ENCODE peak calls at places on chromosome 17, in seven cellular contexts. G is astrocyte of the spinal cord, I is left ventricle myocardium inferior, O is body of pancreas, E is GM12865, M is psoas muscle, H is right atrium auricular region. W is an unnamed sample.

GRCh38 chr17:4072487-4073157 is 70.2 kb downstream of the ZZEF1 start:
- DNase-seq in G (peak), I (no peak), O (no peak), E (peak), M (no peak), H (no peak), W (peak)

GRCh38 chr17:47077576-47077975 is 98.5 kb upstream of the RPRML start:
- DNase-seq in G (peak), I (no peak), O (no peak), E (no peak), M (no peak), H (no peak), W (peak)

GRCh38 chr17:74531231-74531761 is at the start of gene CD300LB:
- DNase-seq in G (no peak), I (no peak), O (peak), E (no peak), M (no peak), H (peak), W (no peak)

GRCh38 chr17:65550075-65550635 is 11.3 kb downstream of the AXIN2 start:
- DNase-seq in G (no peak), I (no peak), O (no peak), E (no peak), M (no peak), H (no peak), W (no peak)

GRCh38 chr17:16483021-16483645 is 8.9 kb downstream of the LRRC75A start:
- DNase-seq in G (no peak), I (no peak), O (no peak), E (no peak), M (no peak), H (no peak), W (no peak)

GRCh38 chr17:16131593-16131992 is 83.7 kb downstream of the NCOR1 start:
- DNase-seq in G (no peak), I (no peak), O (no peak), E (no peak), M (no peak), H (no peak), W (no peak)

GRCh38 chr17:56018202-56018601 is 135.1 kb upstream of the ANKFN1 start:
- DNase-seq in G (no peak), I (no peak), O (no peak), E (no peak), M (no peak), H (no peak), W (no peak)

GRCh38 chr17:10806863-10807262 is 3.0 kb upstream of the TMEM238L start:
- DNase-seq in G (no peak), I (no peak), O (no peak), E (no peak), M (no peak), H (no peak), W (no peak)

GRCh38 chr17:73773702-73774101 is 129.5 kb upstream of the SDK2 start:
- DNase-seq in G (no peak), I (no peak), O (no peak), E (no peak), M (no peak), H (no peak), W (peak)

GRCh38 chr17:57578608-57578990 is 166.5 kb downstream of the CCDC182 start:
- DNase-seq in G (no peak), I (no peak), O (no peak), E (peak), M (no peak), H (no peak), W (peak)

GRCh38 chr17:14791221-14791620 is 473.9 kb downstream of the PMP22 start:
- DNase-seq in G (no peak), I (no peak), O (no peak), E (no peak), M (no peak), H (no peak), W (peak)

GRCh38 chr17:59840329-59840907 is 52.3 kb downstream of the TUBD1 start:
- DNase-seq in G (peak), I (no peak), O (peak), E (peak), M (no peak), H (peak), W (peak)

DNA sequence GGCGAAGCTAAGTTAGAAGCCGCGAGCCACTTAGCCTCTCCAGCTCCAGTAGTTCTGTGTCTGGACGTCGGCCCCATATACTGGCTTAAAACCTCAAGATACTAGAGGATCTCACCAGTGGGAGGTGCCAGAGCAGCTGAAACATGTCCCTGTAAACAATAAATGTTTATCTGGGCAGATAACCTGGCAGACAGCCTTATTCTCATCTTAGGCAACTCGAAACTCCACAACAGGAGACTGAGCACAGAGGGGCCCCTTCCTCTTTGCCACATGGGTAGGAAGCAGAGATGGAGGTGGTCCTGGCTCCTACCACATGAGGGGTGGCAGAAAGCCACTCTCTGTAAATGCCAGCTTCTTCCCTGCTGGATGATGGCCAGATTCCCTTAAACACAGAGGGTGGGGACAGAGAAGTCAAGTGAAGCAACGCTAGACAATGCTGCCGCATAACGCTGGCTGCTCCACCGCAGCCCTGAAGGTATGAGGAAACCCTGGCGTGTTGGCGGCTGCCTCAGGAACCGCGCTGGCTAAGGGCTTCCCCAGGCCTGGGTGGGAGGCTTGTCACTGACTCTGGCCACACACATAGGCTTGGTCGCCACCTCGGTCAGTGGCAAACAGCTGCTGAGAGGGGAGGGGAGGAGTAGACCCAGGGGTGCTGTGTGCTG is 67.9 kb downstream of the HIC1 start:
- DNase-seq in G (peak), I (peak), O (peak), E (no peak), M (peak), H (peak), W (peak)
- TF ChIP-seq CTCF in G (peak), I (no peak), O (no peak), E (no peak), M (peak), H (peak), W (no peak)

GRCh38 chr17:45313927-45314760 is 2.7 kb downstream of the MAP3K14 start:
- DNase-seq in G (no peak), I (no peak), O (no peak), E (peak), M (no peak), H (no peak), W (no peak)
- H3K4me3 ChIP-seq in G (peak), I (peak), O (no peak), E (peak), M (peak), H (peak), W (peak)

GRCh38 chr17:63406689-63407330 is 39.3 kb downstream of the CYB561 start:
- DNase-seq in G (peak), I (no peak), O (peak), E (peak), M (no peak), H (peak), W (peak)
- TF ChIP-seq CTCF in G (peak), I (peak), O (peak), E (peak), M (peak), H (peak), W (peak)

GRCh38 chr17:81481011-81481799 is 31.4 kb downstream of the ACTG1 start:
- DNase-seq in G (peak), I (peak), O (peak), E (no peak), M (peak), H (peak), W (peak)

GRCh38 chr17:81481815-81482505 is 30.6 kb downstream of the ACTG1 start:
- DNase-seq in G (no peak), I (no peak), O (no peak), E (no peak), M (no peak), H (no peak), W (no peak)

GRCh38 chr17:81483085-81483861 is 29.3 kb downstream of the ACTG1 start:
- DNase-seq in G (peak), I (peak), O (peak), E (peak), M (peak), H (no peak), W (no peak)

GRCh38 chr17:81483862-81484194 is 28.8 kb downstream of the ACTG1 start:
- DNase-seq in G (no peak), I (no peak), O (no peak), E (no peak), M (no peak), H (no peak), W (no peak)

GRCh38 chr17:81482673-81483072 is 29.9 kb downstream of the ACTG1 start:
- DNase-seq in G (no peak), I (no peak), O (no peak), E (no peak), M (no peak), H (no peak), W (no peak)
- H3K4me3 ChIP-seq in G (no peak), I (no peak), O (no peak), E (no peak), M (peak), H (no peak), W (no peak)

GRCh38 chr17:17780941-17781590 is 55.7 kb downstream of the SREBF1 start:
- DNase-seq in G (peak), I (no peak), O (no peak), E (no peak), M (peak), H (no peak), W (peak)
- TF ChIP-seq CTCF in G (peak), I (no peak), O (no peak), E (no peak), M (no peak), H (no peak), W (peak)

GRCh38 chr17:5757306-5757907 is 173.1 kb upstream of the NLRP1 start:
- DNase-seq in G (no peak), I (no peak), O (no peak), E (no peak), M (no peak), H (no peak), W (no peak)

GRCh38 chr17:5763595-5763994 is 179.3 kb upstream of the NLRP1 start:
- DNase-seq in G (no peak), I (no peak), O (no peak), E (no peak), M (no peak), H (no peak), W (no peak)

GRCh38 chr17:5762191-5762590 is 177.9 kb upstream of the NLRP1 start:
- DNase-seq in G (peak), I (no peak), O (no peak), E (no peak), M (no peak), H (no peak), W (peak)

GRCh38 chr17:5758651-5759050 is 174.3 kb upstream of the NLRP1 start:
- DNase-seq in G (peak), I (no peak), O (no peak), E (peak), M (no peak), H (no peak), W (peak)

DNA sequence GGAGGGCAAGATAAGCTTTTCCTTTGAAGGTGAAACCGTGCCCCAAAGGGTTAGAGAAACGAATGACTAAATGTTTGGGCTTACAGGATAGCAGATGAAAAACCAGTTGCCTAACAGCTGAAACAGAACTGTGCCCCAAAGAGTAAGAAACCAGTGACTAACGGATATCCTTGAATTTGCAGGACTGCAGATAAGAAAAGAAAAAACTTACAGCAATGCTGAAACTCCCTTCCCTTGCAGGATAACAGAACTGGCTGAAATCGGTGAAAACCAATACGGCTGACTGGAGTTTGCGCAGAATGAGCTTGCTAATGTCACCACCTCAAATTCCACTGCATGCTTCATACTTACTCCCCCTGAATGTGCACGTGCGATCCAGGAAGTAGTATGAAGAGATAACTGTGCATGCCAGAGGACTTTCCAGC is 175.2 kb upstream of the NLRP1 start:
- DNase-seq in G (no peak), I (no peak), O (no peak), E (no peak), M (no peak), H (no peak), W (no peak)
- H3K4me3 ChIP-seq in G (no peak), I (no peak), O (no peak), E (no peak), M (no peak), H (no peak), W (no peak)

W was measured in fibroblast of mammary gland.